ENCODE peak calls at places on chromosome 7, in six cellular contexts. N, P, H, U, Z and W are unnamed samples.

GRCh38 chr7:20185988-20186387 is 31.2 kb downstream of the MACC1 start:
- DNase-seq in N (no peak), P (no peak), H (no peak), U (no peak), Z (no peak), W (no peak)

GRCh38 chr7:128405345-128406146 is 4.2 kb downstream of the IMPDH1 start:
- DNase-seq in N (peak; percentile 33), P (no peak), H (no peak), U (peak; percentile 64), Z (peak; percentile 74), W (peak; percentile 74)

GRCh38 chr7:87561102-87561501 is 39.6 kb downstream of the ABCB1 start:
- DNase-seq in N (no peak), P (no peak), H (no peak), U (peak; percentile 38), Z (no peak), W (no peak)

GRCh38 chr7:117385340-117386124 is 41.8 kb downstream of the ASZ1 start:
- DNase-seq in N (peak; percentile 47), P (peak; percentile 27), H (peak; percentile 37), U (peak; percentile 34), Z (peak; percentile 25), W (peak; percentile 7)

GRCh38 chr7:125555921-125556320 is 626.3 kb upstream of the POT1 start:
- DNase-seq in N (no peak), P (no peak), H (no peak), U (peak; percentile 4), Z (no peak), W (no peak)

GRCh38 chr7:50721160-50721559 is 61.5 kb downstream of the GRB10 start:
- DNase-seq in N (peak; percentile 64), P (peak; percentile 22), H (no peak), U (no peak), Z (no peak), W (no peak)

GRCh38 chr7:151695856-151696555 is 176.3 kb upstream of the RHEB start:
- DNase-seq in N (no peak), P (no peak), H (no peak), U (no peak), Z (no peak), W (no peak)

GRCh38 chr7:99976626-99977025 is 795 bp upstream of the AZGP1 start:
- DNase-seq in N (no peak), P (no peak), H (no peak), U (no peak), Z (no peak), W (no peak)

GRCh38 chr7:140364819-140365218 is 33.5 kb downstream of the SLC37A3 start:
- DNase-seq in N (no peak), P (no peak), H (no peak), U (no peak), Z (no peak), W (no peak)

GRCh38 chr7:155669717-155670505 is 25.4 kb downstream of the RBM33 start:
- DNase-seq in N (peak; percentile 81), P (no peak), H (no peak), U (peak; percentile 84), Z (no peak), W (no peak)
- H3K4me2 ChIP-seq in N (peak overlapping the region; percentile 12), P (no peak overlapping the region), H (no peak overlapping the region), U (no peak overlapping the region), Z (no peak overlapping the region), W (no peak overlapping the region)

GRCh38 chr7:142798451-142799438 is 28.0 kb downstream of the PRSS2 start:
- DNase-seq in N (no peak), P (no peak), H (no peak), U (no peak), Z (no peak), W (no peak)
- H3K4me2 ChIP-seq in N (peak overlapping the region; percentile 68), P (no peak overlapping the region), H (no peak overlapping the region), U (peak overlapping the region; percentile 94), Z (no peak overlapping the region), W (peak overlapping the region; percentile 89)

GRCh38 chr7:114533151-114533550 is 118.5 kb downstream of the FOXP2 start:
- DNase-seq in N (no peak), P (peak; percentile 6), H (no peak), U (peak; percentile 11), Z (no peak), W (no peak)
- H3K4me2 ChIP-seq in N (no peak overlapping the region), P (no peak overlapping the region), H (no peak overlapping the region), U (no peak overlapping the region), Z (no peak overlapping the region), W (no peak overlapping the region)

GRCh38 chr7:33753881-33754525 is 151.3 kb upstream of the BMPER start:
- DNase-seq in N (no peak), P (no peak), H (no peak), U (no peak), Z (no peak), W (no peak)

GRCh38 chr7:33760146-33760545 is 145.2 kb upstream of the BMPER start:
- DNase-seq in N (no peak), P (no peak), H (no peak), U (no peak), Z (no peak), W (no peak)

GRCh38 chr7:33757563-33758165 is 147.7 kb upstream of the BMPER start:
- DNase-seq in N (peak; percentile 58), P (peak; percentile 40), H (no peak), U (peak; percentile 72), Z (peak; percentile 58), W (peak; percentile 47)

GRCh38 chr7:33754933-33755928 is 150.1 kb upstream of the BMPER start:
- DNase-seq in N (peak; percentile 52), P (no peak), H (no peak), U (no peak), Z (no peak), W (no peak)

DNA sequence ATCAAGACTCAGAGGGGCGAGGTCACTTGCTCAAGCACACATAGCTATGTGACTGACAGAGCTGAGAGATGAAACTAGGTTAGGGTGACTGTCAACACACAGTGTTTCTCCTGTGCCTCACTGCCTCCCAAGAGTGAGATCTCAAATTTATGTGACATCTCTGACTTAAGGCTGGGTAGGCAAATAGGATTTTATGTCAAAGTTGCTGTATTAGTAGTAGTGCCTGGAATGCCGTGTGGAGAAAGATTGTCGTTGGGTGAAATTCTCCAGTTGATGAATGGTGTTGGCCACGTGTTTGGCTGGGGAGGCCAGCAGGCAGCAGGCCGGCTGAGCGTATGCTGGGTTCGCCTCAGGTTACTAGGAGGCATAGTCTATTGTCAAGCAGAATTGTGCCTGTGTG is 148.3 kb upstream of the BMPER start:
- DNase-seq in N (no peak), P (no peak), H (no peak), U (no peak), Z (no peak), W (no peak)
- H3K4me2 ChIP-seq in N (no peak overlapping the region), P (no peak overlapping the region), H (no peak overlapping the region), U (no peak overlapping the region), Z (no peak overlapping the region), W (no peak overlapping the region)

GRCh38 chr7:31893365-31893764 is 176.8 kb downstream of the PDE1C start:
- DNase-seq in N (no peak), P (no peak), H (no peak), U (no peak), Z (no peak), W (no peak)
- H3K4me2 ChIP-seq in N (no peak overlapping the region), P (no peak overlapping the region), H (no peak overlapping the region), U (no peak overlapping the region), Z (no peak overlapping the region), W (no peak overlapping the region)